ENCODE peak calls at places on chromosomes 11 and 22, in four cellular contexts. D, L, U and E are unnamed samples.

GRCh38 chr11:10809373-10810199 is 860 bp upstream of the EIF4G2 start:
- DNase-seq in D (peak; percentile 19), U (peak; percentile 94), L (peak; percentile 61), E (no peak)

GRCh38 chr11:104623518-104623917 is 274.7 kb downstream of the CASP12 start:
- DNase-seq in L (no peak), D (no peak), U (no peak), E (peak; percentile 28)

GRCh38 chr22:25795437-25795836 is 53.4 kb downstream of the MYO18B start:
- DNase-seq in D (no peak), L (no peak), U (no peak), E (no peak)

GRCh38 chr22:19169947-19170318 is 8.6 kb downstream of the SLC25A1 start:
- DNase-seq in L (no peak), D (no peak), U (no peak), E (no peak)

GRCh38 chr11:726278-726915 is 20.4 kb downstream of the EPS8L2 start:
- DNase-seq in U (peak; percentile 69), L (no peak), D (no peak), E (no peak)

GRCh38 chr22:32932176-32932575 is 126.0 kb downstream of the SYN3 start:
- DNase-seq in L (no peak), D (no peak), U (no peak), E (no peak)

GRCh38 chr22:42871146-42872050 is 14.3 kb upstream of the ARFGAP3 start:
- DNase-seq in D (no peak), U (no peak), L (no peak), E (no peak)

GRCh38 chr11:3213659-3214419 is 4.8 kb downstream of the MRGPRG start:
- DNase-seq in L (no peak), U (peak; percentile 38), D (no peak), E (no peak)

GRCh38 chr11:30608534-30608933 is 22.4 kb upstream of the MPPED2 start:
- DNase-seq in U (peak; percentile 35), D (no peak), L (no peak), E (no peak)

GRCh38 chr22:31488988-31489617 is 539 bp downstream of the EIF4ENIF1 start:
- DNase-seq in D (no peak), L (peak; percentile 21), U (peak; percentile 65), E (no peak)

GRCh38 chr22:37243402-37244113 is 511 bp downstream of the RAC2 start:
- DNase-seq in D (no peak), U (no peak), L (no peak), E (no peak)

GRCh38 chr11:45185228-45185729 is 38.8 kb downstream of the PRDM11 start:
- DNase-seq in U (no peak), D (no peak), L (no peak), E (no peak)

GRCh38 chr22:31279821-31280496 is 12.3 kb downstream of the PIK3IP1 start:
- DNase-seq in L (no peak), D (no peak), U (no peak), E (no peak)

GRCh38 chr11:117946842-117947526 is 17.8 kb upstream of the TMPRSS13 start:
- DNase-seq in D (peak; percentile 85), U (peak; percentile 91), L (peak; percentile 81), E (peak; percentile 82)

GRCh38 chr22:37241351-37242142 is 2.5 kb downstream of the RAC2 start:
- DNase-seq in U (no peak), D (no peak), L (no peak), E (no peak)

GRCh38 chr11:2109541-2110019 is 29.6 kb downstream of the IGF2 start:
- DNase-seq in L (no peak), D (no peak), U (peak; percentile 43), E (no peak)

GRCh38 chr22:26718905-26719304 is 61.5 kb downstream of the MIAT start:
- DNase-seq in U (no peak), L (peak; percentile 73), D (no peak), E (no peak)

DNA sequence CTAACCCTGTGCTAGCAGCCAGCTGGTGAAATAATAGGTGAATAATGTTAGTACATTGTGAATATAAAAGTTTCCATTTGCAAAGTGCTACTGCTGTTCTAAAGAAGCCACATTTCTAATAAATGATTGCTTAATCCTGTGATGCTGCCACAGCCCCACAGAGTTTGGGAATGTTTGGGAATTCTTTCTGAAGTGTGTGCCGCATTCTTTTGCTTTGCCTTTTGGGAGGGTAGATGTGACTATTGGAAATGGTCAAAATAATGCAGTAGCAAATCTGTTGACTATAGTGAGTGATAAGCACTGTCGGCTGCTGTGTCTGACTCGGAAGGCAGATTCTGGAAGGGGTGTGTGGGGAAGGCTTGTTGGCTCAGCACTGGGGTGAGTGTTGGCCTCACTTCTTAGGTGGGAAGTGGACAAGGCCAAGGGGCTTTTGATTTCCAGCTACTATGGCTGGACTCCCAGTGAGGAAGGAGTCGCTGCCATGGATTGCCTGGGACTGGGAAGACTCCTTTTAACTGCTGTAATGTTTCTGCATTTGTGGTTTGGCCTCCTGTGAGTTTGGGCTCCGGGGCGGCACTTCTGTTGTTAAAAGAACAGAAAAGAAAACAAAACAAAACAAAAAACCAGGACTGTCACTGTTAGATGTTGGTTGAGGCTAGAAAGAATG is 20.0 kb downstream of the ZBTB16 start:
- DNase-seq in L (no peak), D (no peak), U (no peak), E (no peak)
- TF ChIP-seq REST in L (no peak), D (no peak), U (no peak), E (no peak)

GRCh38 chr11:62104816-62105610 is 18.8 kb upstream of the INCENP start:
- DNase-seq in L (no peak), D (no peak), U (no peak), E (no peak)
- H3K27ac ChIP-seq in L (no peak overlapping the region), D (no peak overlapping the region), U (no peak overlapping the region), E (no peak overlapping the region)

GRCh38 chr22:46054091-46054877 is 77.3 kb upstream of the WNT7B start:
- DNase-seq in L (no peak), U (no peak), D (no peak), E (no peak)

GRCh38 chr22:46053563-46054090 is 76.7 kb upstream of the WNT7B start:
- DNase-seq in D (no peak), L (no peak), U (no peak), E (no peak)

GRCh38 chr22:46051646-46052045 is 74.7 kb upstream of the WNT7B start:
- DNase-seq in D (no peak), L (no peak), U (no peak), E (no peak)

GRCh38 chr22:46052331-46052771 is 75.4 kb upstream of the WNT7B start:
- DNase-seq in L (no peak), U (no peak), D (no peak), E (no peak)

DNA sequence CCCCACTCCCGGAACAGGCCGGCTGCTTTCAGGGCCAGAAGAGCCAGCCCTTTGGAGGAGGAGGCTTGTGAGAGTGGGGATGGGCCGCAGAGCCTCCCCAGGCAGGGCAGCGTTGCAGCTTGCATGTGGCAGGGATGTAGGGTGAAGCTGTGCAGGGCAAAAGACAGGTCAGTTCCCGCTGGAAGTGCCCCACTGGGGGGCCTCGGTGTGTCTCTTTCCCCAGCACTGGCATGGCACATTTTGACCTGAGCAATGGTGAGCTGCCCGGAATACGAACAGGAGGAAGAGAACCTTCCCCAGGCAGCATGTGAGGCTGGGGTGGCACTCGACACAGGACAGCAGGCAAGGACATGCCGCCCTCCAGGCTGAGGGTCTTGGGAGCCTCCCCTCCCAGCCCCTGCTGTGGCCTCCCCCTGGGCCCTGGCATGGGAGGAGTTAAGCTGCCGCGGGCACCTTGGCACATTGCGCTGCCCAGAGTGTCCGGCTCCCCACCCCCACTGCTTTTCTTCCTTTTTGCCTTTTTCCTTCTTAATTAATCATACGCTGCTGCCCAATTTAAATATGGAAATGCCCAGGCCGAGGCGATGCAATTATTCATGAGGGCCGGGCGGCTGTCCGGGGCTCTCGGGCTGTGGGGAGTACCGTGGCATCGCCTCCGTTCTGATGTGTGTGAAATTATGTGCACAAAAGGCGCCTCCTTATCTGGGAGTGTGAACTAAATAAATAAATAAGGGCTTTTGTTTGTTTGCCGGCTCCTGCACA is 76.0 kb upstream of the WNT7B start:
- DNase-seq in L (no peak), D (no peak), U (no peak), E (no peak)
- H3K4me1 ChIP-seq in L (peaks cover 39% of the 10 kb centered on the region), D (peaks cover 27% of the 10 kb centered on the region), U (no peaks in the 10 kb centered on the region), E (peaks cover 48% of the 10 kb centered on the region)

DNA sequence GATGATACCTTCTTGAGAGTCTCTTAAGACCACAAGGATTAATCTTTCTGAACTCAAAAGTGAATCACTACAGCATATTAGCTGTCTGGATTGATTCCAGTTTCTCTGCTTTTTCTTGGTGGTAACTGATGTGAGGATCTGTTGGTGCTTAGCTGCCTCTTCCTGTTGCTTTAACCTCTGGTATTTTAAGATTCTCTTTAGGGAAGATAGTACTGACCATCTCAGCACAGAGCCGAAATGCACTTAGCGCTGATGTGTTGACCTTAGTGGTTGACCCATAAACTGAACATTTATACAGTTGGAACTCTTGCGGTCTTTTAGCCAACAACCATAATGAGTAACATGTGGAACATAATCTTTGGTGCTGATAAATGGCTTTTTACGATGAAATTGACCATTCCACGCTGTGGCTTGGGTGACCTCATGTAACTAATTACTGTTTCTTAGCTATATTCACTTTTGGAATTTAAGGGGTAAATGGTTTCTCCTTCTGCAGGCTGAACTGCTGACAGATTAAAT is 33.7 kb downstream of the APLP2 start:
- DNase-seq in D (no peak), U (no peak), L (no peak), E (no peak)
- TF ChIP-seq REST in D (no peak), U (no peak), L (no peak), E (no peak)